ENCODE peak calls at places on chromosome 18, in five cellular contexts. One of them, this sample, is unnamed.

GRCh38 chr18:46768166-46768921 is 11.5 kb upstream of the ST8SIA5 start:
- DNase-seq in activated T-cell treated with anti-CD3 and anti-CD28 coated beads for 1 hour: no peak
- DNase-seq in skeletal muscle cell: no peak
- DNase-seq in heart left ventricle: peak; percentile 66
- DNase-seq in CD8-positive, alpha-beta T cell: no peak
- DNase-seq in this sample: no peak

GRCh38 chr18:2612996-2613395 is 41.6 kb downstream of the NDC80 start:
- DNase-seq in CD8-positive, alpha-beta T cell: no peak
- DNase-seq in activated T-cell treated with anti-CD3 and anti-CD28 coated beads for 1 hour: no peak
- DNase-seq in skeletal muscle cell: no peak
- DNase-seq in heart left ventricle: no peak
- DNase-seq in this sample: no peak

GRCh38 chr18:37383036-37383788 is 182.4 kb downstream of the CELF4 start:
- DNase-seq in skeletal muscle cell: no peak
- DNase-seq in CD8-positive, alpha-beta T cell: no peak
- DNase-seq in heart left ventricle: no peak
- DNase-seq in activated T-cell treated with anti-CD3 and anti-CD28 coated beads for 1 hour: no peak
- DNase-seq in this sample: no peak

GRCh38 chr18:42514522-42514921 is 559.5 kb downstream of the PIK3C3 start:
- DNase-seq in heart left ventricle: no peak
- DNase-seq in activated T-cell treated with anti-CD3 and anti-CD28 coated beads for 1 hour: no peak
- DNase-seq in skeletal muscle cell: peak; percentile 9
- DNase-seq in CD8-positive, alpha-beta T cell: no peak
- DNase-seq in this sample: peak; percentile 29

GRCh38 chr18:63936156-63936931 is 12.8 kb upstream of the HMSD start:
- DNase-seq in skeletal muscle cell: no peak
- DNase-seq in heart left ventricle: peak; percentile 94
- DNase-seq in CD8-positive, alpha-beta T cell: peak; percentile 19
- DNase-seq in activated T-cell treated with anti-CD3 and anti-CD28 coated beads for 1 hour: peak; percentile 22
- DNase-seq in this sample: peak; percentile 47

GRCh38 chr18:27860011-27860410 is 316.9 kb downstream of the CDH2 start:
- DNase-seq in skeletal muscle cell: no peak
- DNase-seq in heart left ventricle: no peak
- DNase-seq in activated T-cell treated with anti-CD3 and anti-CD28 coated beads for 1 hour: no peak
- DNase-seq in CD8-positive, alpha-beta T cell: no peak
- DNase-seq in this sample: no peak

GRCh38 chr18:29083545-29083944 is 906.6 kb upstream of the CDH2 start:
- DNase-seq in skeletal muscle cell: no peak
- DNase-seq in CD8-positive, alpha-beta T cell: no peak
- DNase-seq in activated T-cell treated with anti-CD3 and anti-CD28 coated beads for 1 hour: no peak
- DNase-seq in heart left ventricle: no peak
- DNase-seq in this sample: no peak

GRCh38 chr18:26711806-26712205 is 153.7 kb downstream of the AQP4 start:
- DNase-seq in skeletal muscle cell: no peak
- DNase-seq in CD8-positive, alpha-beta T cell: no peak
- DNase-seq in heart left ventricle: no peak
- DNase-seq in activated T-cell treated with anti-CD3 and anti-CD28 coated beads for 1 hour: no peak
- DNase-seq in this sample: no peak

GRCh38 chr18:56377161-56377560 is 261.2 kb downstream of the TXNL1 start:
- DNase-seq in skeletal muscle cell: no peak
- DNase-seq in CD8-positive, alpha-beta T cell: no peak
- DNase-seq in activated T-cell treated with anti-CD3 and anti-CD28 coated beads for 1 hour: no peak
- DNase-seq in heart left ventricle: no peak
- DNase-seq in this sample: no peak

GRCh38 chr18:76494541-76495403 is at the start of gene ZNF516:
- DNase-seq in skeletal muscle cell: no peak
- DNase-seq in activated T-cell treated with anti-CD3 and anti-CD28 coated beads for 1 hour: peak; percentile 13
- DNase-seq in heart left ventricle: peak; percentile 74
- DNase-seq in CD8-positive, alpha-beta T cell: no peak
- DNase-seq in this sample: no peak

This sample was measured in HS-5.